ENCODE peak calls at places on chromosomes 1 and 21, in five cellular contexts. T, U, Q, K and X are unnamed samples.

GRCh38 chr1:46478721-46479485 is 10.7 kb upstream of the DMBX1 start:
- DNase-seq in T (no peak), U (no peak), Q (no peak), K (no peak), X (no peak)

GRCh38 chr1:107153033-107153432 is 12.2 kb downstream of the NTNG1 start:
- DNase-seq in T (no peak), U (no peak), Q (no peak), K (no peak), X (no peak)

GRCh38 chr1:203349757-203350522 is 982 bp downstream of the FMOD start:
- DNase-seq in T (no peak), U (no peak), Q (no peak), K (no peak), X (no peak)

GRCh38 chr1:68207129-68207689 is 25.1 kb downstream of the WLS start:
- DNase-seq in T (no peak), U (no peak), Q (peak), K (no peak), X (no peak)

GRCh38 chr1:76066390-76066789 is 8.2 kb upstream of the ST6GALNAC3 start:
- DNase-seq in T (no peak), U (no peak), Q (peak), K (no peak), X (no peak)

GRCh38 chr1:55868026-55868425 is 652.9 kb upstream of the USP24 start:
- DNase-seq in T (no peak), U (no peak), Q (peak), K (no peak), X (no peak)

GRCh38 chr1:36857761-36858160 is 176.6 kb downstream of the GRIK3 start:
- DNase-seq in T (no peak), U (no peak), Q (no peak), K (no peak), X (no peak)

GRCh38 chr1:94237291-94238226 is at the start of gene ARHGAP29:
- DNase-seq in T (peak), U (no peak), Q (peak), K (peak), X (no peak)

GRCh38 chr21:16353764-16354163 is 624.0 kb downstream of the USP25 start:
- DNase-seq in T (no peak), U (no peak), Q (no peak), K (no peak), X (no peak)

GRCh38 chr1:48530727-48531351 is 58.8 kb upstream of the SPATA6 start:
- DNase-seq in T (peak), U (peak), Q (peak), K (no peak), X (no peak)

GRCh38 chr1:171204311-171204710 is 19.2 kb downstream of the FMO2 start:
- DNase-seq in T (no peak), U (no peak), Q (no peak), K (no peak), X (no peak)

GRCh38 chr1:235513495-235514366 is 9.5 kb upstream of the B3GALNT2 start:
- DNase-seq in T (peak), U (peak), Q (peak), K (no peak), X (no peak)

GRCh38 chr1:235013512-235013911 is 115.1 kb downstream of the TOMM20 start:
- DNase-seq in T (peak), U (no peak), Q (no peak), K (no peak), X (no peak)

GRCh38 chr1:12276225-12276624 is 46.4 kb downstream of the VPS13D start:
- DNase-seq in T (peak), U (no peak), Q (peak), K (no peak), X (no peak)

GRCh38 chr1:172670791-172671190 is 11.9 kb downstream of the FASLG start:
- DNase-seq in T (no peak), U (no peak), Q (no peak), K (no peak), X (no peak)

GRCh38 chr1:5992814-5993552 is 758 bp upstream of the NPHP4 start:
- DNase-seq in T (no peak), U (no peak), Q (no peak), K (no peak), X (no peak)

GRCh38 chr1:93817819-93818569 is 61.0 kb downstream of the DNTTIP2 start:
- DNase-seq in T (no peak), U (no peak), Q (no peak), K (no peak), X (no peak)

GRCh38 chr1:34342334-34342733 is 165.6 kb downstream of the C1orf94 start:
- DNase-seq in T (no peak), U (no peak), Q (no peak), K (no peak), X (no peak)

GRCh38 chr21:38120984-38121855 is 135.6 kb upstream of the KCNJ15 start:
- DNase-seq in T (no peak), U (no peak), Q (no peak), K (no peak), X (no peak)

GRCh38 chr1:67956096-67956495 is 94.3 kb downstream of the DIRAS3 start:
- DNase-seq in T (no peak), U (no peak), Q (no peak), K (no peak), X (no peak)

GRCh38 chr1:39117985-39118384 is 86.5 kb upstream of the MACF1 start:
- DNase-seq in T (no peak), U (no peak), Q (no peak), K (no peak), X (no peak)
- H3K27ac ChIP-seq in T (no peak), U (no peak), Q (no peak), K (peak), X (no peak)

DNA sequence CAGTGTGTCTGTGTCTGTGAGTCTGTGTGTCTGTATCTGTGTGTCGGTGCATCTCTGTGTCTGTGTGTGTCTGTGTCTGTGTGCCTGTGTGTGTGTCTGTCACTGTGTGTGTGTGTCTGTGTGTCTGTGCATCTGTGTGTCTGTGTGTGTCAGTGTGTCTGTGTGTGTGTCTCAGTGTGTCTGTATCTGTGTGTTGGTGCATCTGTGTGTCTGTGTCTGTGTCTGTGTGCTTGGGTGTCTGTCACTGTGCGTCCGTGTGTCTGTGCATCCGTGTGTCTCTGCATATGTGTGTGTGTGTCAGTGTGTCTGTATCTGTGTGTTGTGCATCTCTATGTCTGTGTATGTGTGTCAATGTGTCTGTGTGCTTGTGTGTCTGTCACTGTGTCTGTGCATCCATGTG is 44.7 kb upstream of the POFUT2 start:
- DNase-seq in T (no peak), U (no peak), Q (no peak), K (no peak), X (no peak)
- H3K27ac ChIP-seq in T (no peak), U (no peak), Q (no peak), K (no peak), X (no peak)

DNA sequence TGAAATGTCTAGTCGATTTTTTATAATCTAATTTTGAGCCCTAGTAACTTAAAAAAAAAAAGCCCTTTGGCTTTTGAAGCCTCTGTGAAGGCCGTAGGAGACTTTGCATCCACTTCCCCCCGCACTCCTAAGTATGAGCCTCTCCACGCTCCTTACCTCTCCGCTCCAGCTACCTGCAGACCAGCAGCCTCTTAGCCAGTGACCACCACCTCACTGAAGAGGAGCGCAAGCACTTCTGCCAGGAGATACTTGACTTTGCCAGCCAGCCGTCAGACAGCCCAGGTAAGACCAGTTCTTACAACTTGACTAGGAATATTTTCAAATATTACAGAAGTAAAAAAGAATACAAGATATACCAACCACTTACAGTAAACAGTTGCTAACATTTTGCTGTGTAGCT is 27.4 kb upstream of the PWP2 start:
- DNase-seq in T (no peak), U (no peak), Q (no peak), K (no peak), X (no peak)
- H3K27ac ChIP-seq in T (no peak), U (no peak), Q (no peak), K (no peak), X (no peak)

DNA sequence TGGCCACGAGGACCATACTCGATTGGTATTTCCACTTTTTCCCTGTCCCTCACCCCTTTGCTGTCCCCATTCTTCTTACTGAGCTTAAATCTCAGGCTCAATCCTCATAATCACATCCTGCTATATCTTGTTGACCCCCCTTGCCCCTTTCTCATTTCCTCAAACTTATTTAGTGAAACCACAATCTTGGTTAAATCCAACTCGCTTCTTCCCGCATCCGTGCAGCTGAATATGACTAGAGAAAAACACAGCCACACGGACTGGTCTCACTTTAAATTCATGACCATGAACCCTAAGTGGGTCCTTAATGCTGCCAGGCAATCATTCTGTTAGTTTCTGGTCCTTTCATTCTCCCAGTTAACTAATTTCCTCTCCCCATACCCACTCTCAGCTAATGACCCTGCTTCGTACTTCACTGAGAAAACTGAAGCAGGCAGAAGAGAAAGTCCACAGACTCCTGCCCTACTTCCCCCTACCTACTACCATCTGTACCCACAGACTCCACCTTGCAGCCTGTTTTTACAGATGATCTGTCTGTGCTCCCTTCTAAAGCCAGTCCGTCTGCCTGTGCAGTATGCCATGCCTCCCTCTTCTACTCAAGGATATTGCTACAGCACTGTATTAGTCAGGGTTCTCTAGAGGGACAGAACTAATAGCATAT is 96.8 kb upstream of the LMO4 start:
- DNase-seq in T (no peak), U (no peak), Q (no peak), K (no peak), X (no peak)
- H3K27ac ChIP-seq in T (no peak), U (no peak), Q (no peak), K (no peak), X (no peak)

GRCh38 chr1:25430666-25431494 is at the start of gene MACO1:
- DNase-seq in T (peak), U (peak), Q (peak), K (peak), X (peak)

GRCh38 chr1:25427696-25428095 is 3.0 kb upstream of the MACO1 start:
- DNase-seq in T (no peak), U (no peak), Q (no peak), K (no peak), X (no peak)

GRCh38 chr1:25430073-25430665 is 528 bp upstream of the MACO1 start:
- DNase-seq in T (peak), U (peak), Q (no peak), K (peak), X (peak)

GRCh38 chr1:25428475-25429166 is 2.1 kb upstream of the MACO1 start:
- DNase-seq in T (no peak), U (no peak), Q (no peak), K (no peak), X (no peak)

GRCh38 chr1:25425098-25426085 is 4.8 kb upstream of the RHCE start:
- DNase-seq in T (no peak), U (no peak), Q (no peak), K (no peak), X (no peak)
- H3K27ac ChIP-seq in T (no peak), U (no peak), Q (no peak), K (no peak), X (peak)

GRCh38 chr1:211019266-211019665 is 114.7 kb downstream of the KCNH1 start:
- DNase-seq in T (no peak), U (no peak), Q (no peak), K (no peak), X (no peak)
- H3K27ac ChIP-seq in T (no peak), U (no peak), Q (no peak), K (no peak), X (no peak)

GRCh38 chr1:184485731-184486723 is 99.2 kb downstream of the C1orf21 start:
- DNase-seq in T (no peak), U (no peak), Q (no peak), K (no peak), X (no peak)
- H3K27ac ChIP-seq in T (peak), U (no peak), Q (peak), K (peak), X (peak)

GRCh38 chr21:28832013-28832714 is 160.5 kb downstream of the LTN1 start:
- DNase-seq in T (no peak), U (no peak), Q (no peak), K (no peak), X (no peak)

GRCh38 chr21:28833609-28834008 is 159.1 kb downstream of the LTN1 start:
- DNase-seq in T (no peak), U (no peak), Q (no peak), K (no peak), X (no peak)

GRCh38 chr21:28832715-28833061 is 160.0 kb downstream of the LTN1 start:
- DNase-seq in T (no peak), U (no peak), Q (no peak), K (no peak), X (no peak)

GRCh38 chr21:28833181-28833580 is 159.5 kb downstream of the LTN1 start:
- DNase-seq in T (no peak), U (no peak), Q (no peak), K (no peak), X (no peak)

DNA sequence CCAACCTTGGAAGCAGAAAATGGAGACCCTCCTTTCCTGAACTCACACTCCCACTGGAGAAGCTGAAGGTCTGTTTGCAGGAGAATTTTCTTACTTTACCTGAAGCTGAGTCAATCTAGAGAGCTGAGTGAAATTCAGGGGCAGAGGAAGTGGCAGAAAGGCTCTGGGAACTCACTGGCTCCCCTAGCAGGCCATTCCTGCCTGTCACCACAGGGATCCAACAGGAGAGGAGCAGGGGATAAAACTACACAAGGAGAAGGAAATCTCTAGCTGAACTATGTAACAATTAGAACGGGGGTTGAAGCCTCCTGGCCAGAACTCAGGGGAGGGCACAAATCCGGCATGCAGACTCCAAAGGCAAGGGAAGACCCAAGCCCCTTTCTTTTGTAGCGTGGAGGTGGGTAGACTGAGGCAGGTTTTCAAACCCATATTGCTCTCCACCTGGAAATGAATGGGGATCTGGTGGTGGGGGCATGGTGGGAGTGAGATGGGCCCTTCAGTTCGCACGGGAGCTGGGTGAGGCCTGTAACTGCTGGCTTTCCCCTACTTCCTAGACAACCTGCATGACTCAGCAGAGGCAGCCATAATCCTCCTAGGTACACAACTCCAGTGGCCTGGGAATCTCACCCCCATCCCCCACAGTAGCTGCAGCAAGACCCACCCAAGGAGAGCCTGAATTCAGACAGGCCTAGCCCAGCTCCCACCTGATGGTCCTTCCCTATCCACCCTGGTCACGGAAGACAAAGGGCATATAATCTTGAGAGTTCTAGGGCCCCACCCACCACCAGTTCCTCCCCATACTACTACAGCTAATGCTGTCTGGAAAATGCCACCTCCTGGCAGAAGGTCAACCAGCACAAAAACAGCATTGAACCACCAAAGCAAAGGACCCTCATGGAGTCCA is 158.1 kb downstream of the LTN1 start:
- DNase-seq in T (no peak), U (no peak), Q (no peak), K (no peak), X (no peak)
- H3K27ac ChIP-seq in T (no peak), U (no peak), Q (no peak), K (no peak), X (no peak)

DNA sequence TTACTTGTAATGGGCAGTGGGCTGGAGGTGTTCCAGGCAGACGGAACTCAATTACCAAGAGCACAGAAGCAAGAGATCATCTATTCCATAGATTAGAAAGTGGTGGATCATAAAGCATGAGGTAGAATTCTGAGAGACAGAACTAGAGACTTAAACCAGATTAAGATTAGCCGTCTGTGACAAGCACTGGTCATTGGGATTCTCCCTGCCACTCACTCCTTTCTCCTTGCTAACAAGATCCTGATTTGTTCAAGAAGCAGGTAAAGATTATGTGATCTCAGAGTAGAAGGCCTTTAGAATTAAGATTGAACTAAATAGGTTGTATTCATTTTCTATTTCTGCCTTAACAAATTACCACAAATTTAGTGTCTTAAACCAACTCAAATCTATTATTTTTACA is 1.5 kb upstream of the HSPA13 start:
- DNase-seq in T (no peak), U (no peak), Q (no peak), K (no peak), X (no peak)
- H3K27ac ChIP-seq in T (peak), U (no peak), Q (no peak), K (peak), X (peak)